ENCODE peak calls at places on chromosomes 13 and 19, in ten cellular contexts. A is GM13977, S is GM12865, U is progenitor cell of endocrine pancreas, K is uterus, D is colonic mucosa, Z is fibroblast of pulmonary artery, H is coronary artery, Y is PC-3, V is endodermal cell. N is an unnamed sample.

GRCh38 chr13:112719016-112719415 is 29.2 kb downstream of the ATP11A start:
- DNase-seq in A (no peak), S (no peak), U (no peak), K (peak), D (no peak), Z (no peak), H (no peak), Y (no peak), V (no peak), N (no peak)

GRCh38 chr19:58034476-58034790 is 608 bp downstream of the ZSCAN1 start:
- DNase-seq in A (no peak), S (no peak), U (no peak), K (no peak), D (no peak), Z (no peak), H (no peak), Y (no peak), V (peak), N (no peak)

GRCh38 chr19:55468054-55468393 is 3.5 kb upstream of the C19orf85 start:
- DNase-seq in A (no peak), S (no peak), U (no peak), K (no peak), D (no peak), Z (no peak), H (no peak), Y (no peak), V (no peak), N (no peak)

GRCh38 chr19:17772172-17772571 is 20.9 kb downstream of the FCHO1 start:
- DNase-seq in A (no peak), S (peak), U (no peak), K (no peak), D (no peak), Z (peak), H (no peak), Y (peak), V (no peak), N (peak)

GRCh38 chr19:18130523-18131242 is 22.3 kb upstream of the PIK3R2 start:
- DNase-seq in A (no peak), S (no peak), U (no peak), K (no peak), D (no peak), Z (no peak), H (no peak), Y (no peak), V (no peak), N (no peak)

GRCh38 chr19:19562665-19563347 is 24.7 kb downstream of the CILP2 start:
- DNase-seq in A (no peak), S (no peak), U (no peak), K (no peak), D (no peak), Z (no peak), H (no peak), Y (no peak), V (peak), N (no peak)

GRCh38 chr13:42696191-42696590 is 85.2 kb upstream of the FAM216B start:
- DNase-seq in A (no peak), S (no peak), U (no peak), K (no peak), D (no peak), Z (peak), H (no peak), Y (peak), V (no peak), N (peak)

GRCh38 chr13:20401958-20402856 is 123.5 kb downstream of the CRYL1 start:
- DNase-seq in A (no peak), S (no peak), U (no peak), K (no peak), D (no peak), Z (peak), H (peak), Y (peak), V (peak), N (peak)

GRCh38 chr19:49489601-49490167 is 2.3 kb downstream of the RPL13A start:
- DNase-seq in A (no peak), S (peak), U (no peak), K (no peak), D (no peak), Z (no peak), H (no peak), Y (no peak), V (no peak), N (no peak)

GRCh38 chr13:50037788-50038187 is 22.5 kb downstream of the KCNRG start:
- DNase-seq in A (no peak), S (no peak), U (no peak), K (no peak), D (no peak), Z (no peak), H (no peak), Y (no peak), V (no peak), N (no peak)

GRCh38 chr13:30696278-30697176 is 38.8 kb upstream of the ALOX5AP start:
- DNase-seq in A (no peak), S (peak), U (no peak), K (no peak), D (peak), Z (no peak), H (peak), Y (no peak), V (peak), N (no peak)

GRCh38 chr13:111630411-111630810 is 310.0 kb downstream of the TEX29 start:
- DNase-seq in A (no peak), S (no peak), U (no peak), K (no peak), D (no peak), Z (no peak), H (no peak), Y (no peak), V (peak), N (no peak)

GRCh38 chr13:55229906-55230569 is 1910.7 kb upstream of the PRR20A start:
- DNase-seq in A (no peak), S (no peak), U (no peak), K (no peak), D (no peak), Z (no peak), H (no peak), Y (no peak), V (no peak), N (no peak)

GRCh38 chr13:77136902-77137420 is 110.0 kb upstream of the FBXL3 start:
- DNase-seq in A (no peak), S (no peak), U (no peak), K (no peak), D (no peak), Z (peak), H (no peak), Y (no peak), V (no peak), N (peak)

GRCh38 chr13:22837980-22838615 is 342.7 kb upstream of the SGCG start:
- DNase-seq in A (no peak), S (no peak), U (no peak), K (no peak), D (no peak), Z (no peak), H (no peak), Y (no peak), V (no peak), N (no peak)

GRCh38 chr19:10760268-10760944 is 42.5 kb downstream of the DNM2 start:
- DNase-seq in A (peak), S (peak), U (no peak), K (no peak), D (no peak), Z (no peak), H (no peak), Y (peak), V (no peak), N (peak)

GRCh38 chr19:50447053-50447452 is 14.4 kb downstream of the MYBPC2 start:
- DNase-seq in A (no peak), S (no peak), U (no peak), K (no peak), D (no peak), Z (no peak), H (no peak), Y (no peak), V (no peak), N (no peak)

GRCh38 chr13:50365683-50366391 is 350.6 kb downstream of the KCNRG start:
- DNase-seq in A (no peak), S (peak), U (no peak), K (no peak), D (no peak), Z (no peak), H (no peak), Y (peak), V (no peak), N (no peak)

DNA sequence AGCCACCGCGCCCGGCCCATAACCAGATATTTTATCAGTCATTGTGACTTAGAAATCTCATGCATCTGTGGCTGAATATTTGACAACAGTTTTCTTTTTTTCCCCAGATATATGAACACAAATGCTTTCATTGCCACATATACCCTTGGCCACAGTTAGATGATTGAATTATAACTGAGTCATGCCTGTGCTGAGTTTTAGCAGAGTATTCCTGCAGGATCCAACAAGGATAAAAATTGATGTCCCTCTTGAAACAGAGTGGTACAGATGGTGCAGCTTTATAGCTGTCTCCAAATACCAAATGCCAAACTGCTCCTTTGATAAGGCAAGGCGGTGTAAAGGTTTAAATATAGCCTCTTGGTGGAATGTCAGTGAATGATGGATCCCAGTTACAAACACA is 428.5 kb downstream of the GPC6 start:
- DNase-seq in A (no peak), S (no peak), U (no peak), K (no peak), D (no peak), Z (no peak), H (no peak), Y (no peak), V (no peak), N (no peak)
- TF ChIP-seq CTCF in A (no peak), S (no peak), U (no peak), K (no peak), D (no peak), Z (no peak), H (no peak), Y (no peak), V (no peak), N (no peak)

DNA sequence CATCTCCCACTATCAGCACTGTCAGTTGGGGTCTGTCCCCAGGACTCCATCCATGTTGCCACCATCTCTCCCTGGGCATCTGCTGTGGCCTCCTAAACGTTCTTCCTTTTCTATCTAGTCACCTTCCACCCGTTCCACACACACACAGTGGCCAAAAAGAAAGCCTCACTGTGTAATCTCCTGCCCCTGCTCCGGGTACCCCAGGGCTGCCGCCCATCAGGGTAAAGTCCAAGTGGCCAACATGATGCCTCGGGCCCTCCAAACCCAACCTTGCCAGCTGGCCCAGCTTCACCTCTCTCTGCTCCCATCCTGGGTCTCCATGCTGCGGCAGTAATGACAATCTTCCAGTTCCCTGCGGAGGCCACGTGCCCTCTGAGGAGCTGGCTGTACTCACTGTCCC is 29.4 kb upstream of the PEG3 start:
- DNase-seq in A (no peak), S (no peak), U (no peak), K (no peak), D (no peak), Z (no peak), H (no peak), Y (no peak), V (no peak), N (no peak)
- TF ChIP-seq CTCF in A (no peak), S (no peak), U (no peak), K (no peak), D (no peak), Z (no peak), H (no peak), Y (no peak), V (no peak), N (no peak)

DNA sequence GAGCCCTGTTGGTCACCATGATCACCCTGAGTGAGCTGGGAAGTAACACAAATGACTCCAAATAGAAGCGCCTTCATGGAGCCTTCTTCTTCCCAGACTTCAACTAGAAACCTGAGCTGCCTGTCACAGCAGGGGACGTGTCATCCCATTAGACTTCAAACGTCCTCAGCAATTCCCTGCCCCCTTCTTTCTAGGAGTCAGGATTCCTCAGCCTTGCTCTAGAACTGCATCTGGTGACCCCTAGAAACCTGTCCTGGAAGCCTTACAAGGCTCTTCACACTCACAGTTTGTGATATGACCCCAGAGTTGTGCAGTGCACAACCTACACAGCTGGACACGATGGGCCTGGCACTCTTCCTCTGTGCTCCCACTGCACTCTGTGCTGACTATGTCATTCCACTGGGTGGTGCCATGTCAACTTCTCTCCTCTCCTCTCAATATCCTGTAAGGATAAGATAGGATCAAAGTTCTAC is 23.6 kb upstream of the TTYH1 start:
- DNase-seq in A (no peak), S (no peak), U (no peak), K (no peak), D (no peak), Z (no peak), H (no peak), Y (peak), V (peak), N (no peak)
- TF ChIP-seq CTCF in A (no peak), S (no peak), U (no peak), K (no peak), D (no peak), Z (no peak), H (no peak), Y (peak), V (peak), N (no peak)

DNA sequence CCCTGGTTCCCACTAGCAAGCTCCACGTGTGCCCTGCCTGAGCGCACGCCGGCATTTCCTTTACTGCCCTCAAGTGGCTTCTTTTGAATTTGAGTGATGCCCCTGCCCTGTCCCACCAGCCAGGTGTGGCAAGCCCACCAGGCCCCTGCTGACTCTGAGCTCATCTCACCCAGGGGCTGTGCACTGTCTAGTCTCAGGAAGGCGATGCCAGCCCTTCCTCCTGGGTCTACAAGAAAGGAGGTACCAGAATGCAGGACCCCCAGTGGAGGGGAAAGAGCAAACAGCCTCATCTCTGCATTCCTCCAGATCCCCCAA is 17.3 kb upstream of the EPHX3 start:
- DNase-seq in A (no peak), S (no peak), U (no peak), K (no peak), D (no peak), Z (no peak), H (no peak), Y (no peak), V (no peak), N (no peak)
- TF ChIP-seq CTCF in A (no peak), S (no peak), U (no peak), K (peak), D (no peak), Z (no peak), H (no peak), Y (peak), V (no peak), N (no peak)

DNA sequence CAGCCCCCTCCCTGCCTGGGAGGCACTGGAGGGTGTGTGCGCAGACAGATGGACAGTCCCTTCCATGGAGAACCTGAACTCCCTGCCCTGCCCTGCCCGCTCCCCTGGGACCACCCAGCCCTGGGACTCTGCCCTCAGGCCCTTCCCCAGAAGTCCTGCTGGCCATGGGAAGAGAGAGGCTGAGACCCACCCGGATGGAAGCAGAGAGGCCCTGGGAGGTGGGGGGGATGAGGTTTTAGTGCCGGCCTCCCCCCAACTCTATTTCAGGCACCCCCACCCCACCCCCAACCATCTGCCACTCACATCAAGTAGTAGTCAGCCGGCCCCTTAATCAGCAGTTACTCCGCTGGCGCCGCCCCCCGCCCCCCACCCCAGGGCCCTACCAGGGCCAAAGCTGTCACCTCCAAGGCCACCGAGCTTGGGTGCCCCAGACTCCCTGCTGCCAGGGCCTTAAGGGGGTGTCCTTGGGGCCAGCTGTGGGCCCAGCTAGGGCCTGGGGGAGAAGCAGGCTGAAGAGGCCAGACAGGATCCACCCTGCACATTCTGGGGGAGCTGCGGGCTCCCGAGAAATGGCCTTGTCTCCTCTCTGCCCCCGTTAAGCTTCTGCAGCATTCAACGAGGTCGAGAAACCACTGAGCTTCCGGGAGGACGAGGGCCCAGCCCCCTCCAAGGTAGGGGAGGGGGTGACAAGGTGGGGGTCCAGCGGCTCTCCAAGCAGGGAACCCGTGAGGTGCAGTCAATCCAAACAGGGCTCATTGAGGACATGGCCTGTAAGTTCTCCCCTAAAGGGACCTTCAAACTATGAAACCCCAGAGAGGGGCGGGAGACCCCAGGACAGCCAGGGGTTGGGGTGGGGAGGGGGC is 17.4 kb downstream of the NMRK2 start:
- DNase-seq in A (no peak), S (no peak), U (no peak), K (no peak), D (no peak), Z (no peak), H (peak), Y (no peak), V (peak), N (no peak)
- TF ChIP-seq CTCF in A (no peak), S (no peak), U (no peak), K (no peak), D (no peak), Z (no peak), H (no peak), Y (no peak), V (no peak), N (no peak)

N was measured in HFFc6.